ENCODE peak calls at places on chromosome 2, in five cellular contexts. W, L, X, S and Z are unnamed samples.

GRCh38 chr2:20291106-20291564 is 59.5 kb downstream of the PUM2 start:
- DNase-seq in S (peak), L (peak), W (no peak), X (peak), Z (no peak)

GRCh38 chr2:128633501-128633900 is 314.8 kb upstream of the HS6ST1 start:
- DNase-seq in L (no peak), S (peak), X (no peak), W (no peak), Z (no peak)

GRCh38 chr2:98445167-98445522 is 487 bp downstream of the INPP4A start:
- DNase-seq in S (no peak), X (peak), W (no peak), L (no peak), Z (peak)

GRCh38 chr2:159801925-159802324 is 3.9 kb upstream of the CD302 start:
- DNase-seq in X (no peak), L (no peak), S (no peak), W (no peak), Z (no peak)

GRCh38 chr2:239459056-239459455 is 58.2 kb upstream of the HDAC4 start:
- DNase-seq in X (no peak), W (no peak), L (no peak), S (no peak), Z (peak)

GRCh38 chr2:130846233-130846632 is 9.5 kb downstream of the ARHGEF4 start:
- DNase-seq in X (no peak), S (no peak), W (no peak), L (no peak), Z (no peak)

GRCh38 chr2:200725620-200726019 is 86.1 kb upstream of the BZW1 start:
- DNase-seq in X (no peak), S (no peak), W (no peak), L (no peak), Z (no peak)

GRCh38 chr2:121565389-121566250 is 34.9 kb downstream of the RNU4ATAC start:
- DNase-seq in S (no peak), W (no peak), X (no peak), L (no peak), Z (no peak)

GRCh38 chr2:25349397-25349796 is 7.7 kb upstream of the DNMT3A start:
- DNase-seq in W (no peak), S (peak), L (no peak), X (no peak), Z (no peak)

GRCh38 chr2:168801961-168802824 is at the start of gene NOSTRIN:
- DNase-seq in X (no peak), S (peak), L (no peak), W (no peak), Z (no peak)

GRCh38 chr2:205740381-205740780 is 58.1 kb downstream of the NRP2 start:
- DNase-seq in S (no peak), X (no peak), W (no peak), L (no peak), Z (no peak)

GRCh38 chr2:65320042-65320711 is 92.5 kb downstream of the ACTR2 start:
- DNase-seq in W (no peak), X (peak), S (peak), L (peak), Z (no peak)

GRCh38 chr2:168033966-168034365 is 213.4 kb downstream of the STK39 start:
- DNase-seq in S (no peak), X (peak), L (no peak), W (no peak), Z (no peak)

GRCh38 chr2:61946661-61947060 is 41.2 kb downstream of the COMMD1 start:
- DNase-seq in W (no peak), S (peak), X (no peak), L (no peak), Z (no peak)

DNA sequence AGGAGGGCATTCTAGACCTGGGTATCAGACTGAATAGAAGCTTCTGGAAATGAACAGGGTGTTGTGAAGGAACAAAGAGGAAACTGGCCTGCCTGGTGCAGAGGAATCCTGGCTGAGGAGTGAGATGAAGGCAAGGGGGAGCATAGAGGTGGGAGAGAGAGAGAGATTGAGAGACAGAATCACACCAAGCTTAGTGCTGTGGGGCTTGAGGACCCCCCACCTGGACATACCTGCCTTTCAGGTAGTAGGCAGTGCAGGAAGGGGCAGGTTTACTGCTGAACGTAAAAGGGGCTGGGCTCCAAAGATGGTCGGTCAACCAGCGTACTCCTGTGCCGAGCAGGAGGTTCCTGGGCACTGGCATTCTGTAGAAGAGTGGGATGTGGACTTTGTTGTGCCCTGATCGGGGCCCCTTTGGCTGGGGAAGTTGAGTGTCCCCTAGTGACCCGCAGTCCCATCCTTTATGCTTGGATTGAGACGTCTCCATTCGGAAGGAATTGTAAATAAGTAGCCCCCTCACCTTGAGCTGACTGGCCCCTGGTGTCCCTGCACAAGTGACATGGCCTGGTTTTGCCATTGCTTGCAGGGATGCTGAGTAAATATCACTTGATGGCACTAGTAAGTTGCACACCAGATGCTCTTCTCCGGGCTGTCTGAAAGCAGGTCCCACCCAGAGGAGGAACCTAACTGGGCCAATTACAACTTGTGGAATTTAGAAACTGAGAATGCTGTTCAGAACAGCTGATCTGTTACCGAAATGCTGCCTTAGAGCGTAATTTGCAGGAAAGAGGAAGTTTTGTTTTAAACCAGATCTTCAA is 1.4 kb downstream of the UBE2F start:
- DNase-seq in W (peak), X (peak), L (peak), S (peak), Z (no peak)
- TF ChIP-seq CTCF in W (no peak), X (no peak), L (no peak), S (no peak), Z (no peak)

GRCh38 chr2:60465736-60466135 is 87.7 kb downstream of the BCL11A start:
- DNase-seq in S (peak), W (no peak), X (peak), L (no peak), Z (no peak)

GRCh38 chr2:60469918-60470317 is 83.5 kb downstream of the BCL11A start:
- DNase-seq in W (no peak), S (no peak), X (no peak), L (no peak), Z (no peak)

GRCh38 chr2:60463249-60463648 is 90.2 kb downstream of the BCL11A start:
- DNase-seq in S (peak), W (no peak), X (no peak), L (no peak), Z (peak)

GRCh38 chr2:60468390-60469085 is 84.9 kb downstream of the BCL11A start:
- DNase-seq in L (no peak), W (no peak), S (peak), X (peak), Z (no peak)

DNA sequence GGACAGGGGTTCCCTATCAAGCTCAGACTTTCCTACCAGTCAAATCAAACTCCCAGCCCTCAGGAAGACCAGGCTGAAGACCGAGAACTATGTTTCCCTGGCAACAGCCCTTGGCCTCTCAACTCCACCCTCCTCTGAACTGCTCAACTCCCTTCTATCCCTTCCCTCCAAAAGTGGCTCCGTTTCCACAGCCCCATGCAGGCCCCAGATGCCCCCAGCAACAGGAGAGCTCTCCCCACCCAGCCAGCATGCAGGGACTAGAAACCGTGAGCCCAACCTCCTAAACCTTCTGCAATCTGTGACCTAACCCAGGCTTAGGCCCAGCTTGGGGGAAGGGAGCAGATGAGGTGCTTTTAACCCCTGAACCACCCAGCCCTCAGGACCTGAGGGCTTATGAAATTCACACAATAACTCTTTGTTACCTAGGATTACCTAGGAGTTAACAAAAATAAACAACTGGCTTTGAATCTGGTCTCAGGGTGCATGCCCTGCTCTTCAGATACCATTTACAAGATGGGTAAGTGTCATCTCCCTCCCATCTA is 87.2 kb downstream of the BCL11A start:
- DNase-seq in W (no peak), S (no peak), X (peak), L (no peak), Z (no peak)
- TF ChIP-seq CTCF in W (no peak), S (no peak), X (no peak), L (no peak), Z (no peak)

GRCh38 chr2:142140434-142140845 is 9.6 kb upstream of the LRP1B start:
- DNase-seq in L (no peak), S (no peak), X (no peak), W (no peak), Z (no peak)
- TF ChIP-seq CTCF in L (peak), S (peak), X (peak), W (peak), Z (peak)

DNA sequence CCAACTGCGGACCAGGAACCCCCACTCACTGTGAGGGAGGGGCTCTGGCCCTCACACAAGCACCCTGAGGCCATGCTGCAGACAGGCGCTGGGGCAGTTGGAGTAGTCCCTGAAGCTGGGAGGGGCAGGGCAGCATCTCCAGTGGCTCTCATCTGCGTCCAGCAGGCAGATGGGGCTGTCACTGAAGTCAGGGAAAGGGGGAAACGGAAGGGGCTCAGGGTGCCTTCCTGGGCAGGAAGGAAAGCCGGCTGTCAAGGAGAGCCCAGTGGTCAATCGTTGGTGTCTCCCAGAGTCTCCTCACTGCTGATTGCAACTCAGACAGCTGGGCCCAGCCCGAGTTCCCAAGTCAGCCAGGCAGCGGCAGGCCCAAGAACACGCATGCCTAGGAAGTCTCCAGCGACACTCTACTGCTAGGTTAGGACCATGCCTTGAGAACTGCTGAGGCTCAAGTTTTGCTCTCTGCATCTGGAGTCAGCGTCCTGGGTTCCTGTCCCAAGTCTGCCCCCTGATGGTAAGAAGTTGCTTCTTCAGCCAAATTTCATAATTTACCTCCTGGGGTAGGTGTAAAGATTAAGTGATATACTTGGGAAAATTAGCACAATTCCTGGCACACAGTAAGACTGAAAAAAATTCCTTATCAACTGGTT is 27.4 kb upstream of the NMUR1 start:
- DNase-seq in X (peak), W (peak), S (peak), L (peak), Z (no peak)
- TF ChIP-seq CTCF in X (peak), W (peak), S (peak), L (peak), Z (peak)

GRCh38 chr2:145157626-145158025 is 637.7 kb upstream of the ZEB2 start:
- DNase-seq in L (no peak), X (no peak), S (no peak), W (no peak), Z (no peak)

GRCh38 chr2:145161656-145162055 is 641.7 kb upstream of the ZEB2 start:
- DNase-seq in S (no peak), X (no peak), W (no peak), L (no peak), Z (no peak)

GRCh38 chr2:145159676-145160075 is 639.8 kb upstream of the ZEB2 start:
- DNase-seq in X (no peak), L (no peak), S (no peak), W (no peak), Z (no peak)

GRCh38 chr2:145158051-145158586 is 638.2 kb upstream of the ZEB2 start:
- DNase-seq in X (peak), L (no peak), W (no peak), S (peak), Z (no peak)

GRCh38 chr2:145160855-145161254 is 640.9 kb upstream of the ZEB2 start:
- DNase-seq in X (no peak), W (no peak), S (no peak), L (no peak), Z (no peak)
- TF ChIP-seq CTCF in X (no peak), W (no peak), S (no peak), L (no peak), Z (no peak)

DNA sequence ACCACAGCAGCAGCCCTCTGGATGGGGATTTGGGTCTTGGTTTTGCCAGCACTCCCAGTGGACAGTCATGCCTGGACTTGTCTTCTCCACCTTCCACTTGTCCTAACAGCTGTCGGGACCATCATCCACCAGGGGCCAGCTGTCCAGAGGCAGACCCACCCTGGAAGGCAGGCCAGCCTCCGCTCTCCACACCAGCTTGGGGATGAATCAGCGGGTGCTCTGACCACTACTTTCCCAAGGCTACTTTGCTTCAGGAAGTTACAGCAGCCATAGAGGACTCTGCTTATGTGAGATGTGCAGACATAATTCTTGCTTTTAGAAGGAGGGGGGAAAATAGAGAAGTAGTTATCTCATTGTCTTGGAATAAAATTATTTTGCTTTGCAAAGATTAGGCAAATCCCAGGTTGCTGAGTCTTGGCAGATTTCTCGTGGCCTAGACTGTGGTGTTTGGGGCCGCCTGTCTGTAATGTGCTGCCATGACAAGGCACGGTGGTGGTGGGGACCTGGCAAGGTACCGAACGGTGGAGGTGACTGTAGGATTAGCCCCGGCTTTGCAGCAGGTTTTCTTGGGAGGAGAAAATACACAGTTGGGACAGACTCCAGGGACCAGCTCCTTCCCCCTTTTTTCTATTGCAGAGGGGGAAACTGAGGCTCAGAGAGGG is 148.7 kb downstream of the AGAP1 start:
- DNase-seq in L (no peak), W (no peak), X (peak), S (peak), Z (no peak)
- TF ChIP-seq CTCF in L (no peak), W (no peak), X (no peak), S (no peak), Z (no peak)

GRCh38 chr2:10345126-10345525 is 42.4 kb downstream of the HPCAL1 start:
- DNase-seq in X (no peak), L (no peak), S (no peak), W (no peak), Z (no peak)

GRCh38 chr2:10347559-10347941 is 44.8 kb downstream of the HPCAL1 start:
- DNase-seq in L (no peak), X (no peak), S (no peak), W (no peak), Z (no peak)

GRCh38 chr2:10345813-10346212 is 43.1 kb downstream of the HPCAL1 start:
- DNase-seq in W (no peak), X (no peak), L (no peak), S (no peak), Z (no peak)

GRCh38 chr2:10344105-10345066 is 41.7 kb downstream of the HPCAL1 start:
- DNase-seq in W (no peak), L (no peak), S (no peak), X (no peak), Z (no peak)

DNA sequence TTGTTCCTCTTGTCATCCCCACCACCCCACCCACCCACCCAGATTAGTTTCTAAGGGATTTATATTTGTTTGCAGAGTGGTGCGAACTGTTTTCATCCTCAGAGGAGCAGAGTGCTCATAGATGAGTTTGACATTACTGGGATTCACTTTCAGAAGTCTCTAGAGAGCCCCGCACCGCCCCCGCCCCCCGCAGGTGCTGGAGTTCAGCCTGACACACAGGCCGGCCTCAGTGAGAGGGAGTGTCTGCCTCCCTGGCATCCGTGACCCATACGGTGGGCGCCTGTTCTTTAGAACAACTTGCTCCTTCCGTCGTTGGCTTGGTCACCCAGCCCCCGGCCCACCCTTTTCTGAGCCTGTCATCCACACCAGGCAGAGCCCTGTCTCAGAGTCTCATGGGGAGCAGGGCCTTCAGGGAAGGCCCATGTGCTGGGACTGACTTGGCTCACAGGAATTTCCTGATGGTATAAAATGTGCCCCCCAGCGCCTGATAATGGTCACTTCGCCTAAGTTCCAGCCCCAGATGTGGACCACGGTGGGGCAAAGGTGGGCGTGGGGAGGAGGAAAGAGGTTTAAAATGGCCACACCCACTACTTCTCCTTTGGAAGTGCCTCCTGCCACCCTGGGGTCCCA is 44.3 kb downstream of the HPCAL1 start:
- DNase-seq in L (no peak), S (no peak), X (no peak), W (no peak), Z (no peak)
- TF ChIP-seq CTCF in L (no peak), S (no peak), X (no peak), W (no peak), Z (no peak)

GRCh38 chr2:85840091-85840490 is 48.7 kb downstream of the ST3GAL5 start:
- DNase-seq in X (no peak), L (no peak), S (no peak), W (no peak), Z (no peak)

GRCh38 chr2:85846411-85846810 is 42.4 kb downstream of the ST3GAL5 start:
- DNase-seq in L (no peak), X (no peak), W (no peak), S (peak), Z (no peak)

GRCh38 chr2:85847051-85847588 is 41.7 kb downstream of the ST3GAL5 start:
- DNase-seq in S (no peak), X (no peak), L (no peak), W (no peak), Z (no peak)

GRCh38 chr2:85844486-85844885 is 44.3 kb downstream of the ST3GAL5 start:
- DNase-seq in X (no peak), W (no peak), S (peak), L (no peak), Z (no peak)

DNA sequence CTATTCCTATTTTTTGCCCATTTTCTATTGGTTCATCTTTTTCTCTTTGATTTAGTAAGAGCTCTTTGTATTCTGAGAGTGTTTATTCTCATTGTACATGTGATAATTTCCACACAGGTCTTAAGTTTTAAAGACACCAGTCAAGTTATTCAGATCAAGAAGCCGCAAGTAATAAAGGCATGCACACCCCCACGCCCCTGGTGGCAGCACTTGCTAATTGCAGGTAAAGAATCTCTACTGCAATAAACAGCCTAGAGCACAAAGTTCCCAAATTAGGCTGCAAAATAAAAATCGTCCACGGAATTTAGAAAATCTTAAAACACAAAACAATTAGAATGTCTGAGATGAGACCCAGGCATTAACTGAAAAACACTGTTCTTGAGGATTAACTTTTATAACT is 45.2 kb downstream of the ST3GAL5 start:
- DNase-seq in S (no peak), W (no peak), L (no peak), X (no peak), Z (no peak)
- TF ChIP-seq CTCF in S (peak), W (peak), L (peak), X (peak), Z (peak)

GRCh38 chr2:190862591-190862991 is 18.0 kb upstream of the GLS start:
- DNase-seq in L (no peak), S (peak), W (no peak), X (peak), Z (no peak)

GRCh38 chr2:190862067-190862466 is 18.6 kb upstream of the GLS start:
- DNase-seq in L (no peak), X (no peak), W (no peak), S (no peak), Z (no peak)

GRCh38 chr2:190867182-190867581 is 13.4 kb upstream of the GLS start:
- DNase-seq in S (peak), W (no peak), L (no peak), X (no peak), Z (no peak)

GRCh38 chr2:190863946-190864345 is 16.7 kb upstream of the GLS start:
- DNase-seq in W (no peak), S (no peak), X (no peak), L (no peak), Z (no peak)

DNA sequence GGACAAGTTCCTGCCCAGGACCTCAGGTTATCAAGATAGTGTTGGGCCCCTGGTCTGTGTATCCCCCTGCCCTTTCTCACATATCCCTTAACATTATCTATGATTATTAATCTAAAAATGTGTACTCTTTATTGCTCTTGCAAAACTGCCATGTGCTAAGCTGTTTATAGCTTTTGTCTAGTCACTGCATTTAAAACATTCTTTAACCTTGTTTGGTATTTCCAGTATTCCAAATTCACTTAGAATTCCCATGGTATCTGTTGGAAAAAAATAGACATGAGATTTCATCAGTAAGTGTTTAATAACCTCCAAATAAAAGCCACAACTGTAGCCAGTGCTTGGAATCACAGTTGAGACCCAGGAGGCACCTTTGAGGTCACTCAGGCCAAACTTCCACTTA is 16.2 kb upstream of the GLS start:
- DNase-seq in L (no peak), S (peak), W (no peak), X (no peak), Z (no peak)
- TF ChIP-seq CTCF in L (no peak), S (no peak), W (no peak), X (no peak), Z (no peak)